ENCODE peak calls at places on chromosomes 11 and 22, in four cellular contexts. V is K562, Q is HepG2, N is GM12878. H is an unnamed sample.

GRCh38 chr11:10257478-10257877 is 36.5 kb downstream of the SBF2 start:
- DNase-seq in V (no peak), Q (no peak), N (no peak), H (no peak)

GRCh38 chr11:35157814-35158213 is 18.8 kb downstream of the CD44 start:
- DNase-seq in V (no peak), Q (no peak), N (no peak), H (no peak)

GRCh38 chr22:46547883-46548244 is 10.4 kb upstream of the CELSR1 start:
- DNase-seq in V (no peak), Q (peak; percentile 58), N (no peak), H (peak; percentile 80)

GRCh38 chr11:108788565-108789199 is 123.8 kb downstream of the DDX10 start:
- DNase-seq in V (no peak), Q (peak; percentile 25), N (no peak), H (peak; percentile 58)

GRCh38 chr22:19121631-19122142 is 525 bp downstream of the DGCR2 start:
- DNase-seq in V (peak; percentile 98), Q (no peak), N (no peak), H (peak; percentile 54)

GRCh38 chr11:1333860-1334259 is 24.4 kb upstream of the TOLLIP start:
- DNase-seq in V (no peak), Q (no peak), N (no peak), H (no peak)

GRCh38 chr11:60767388-60767811 is 10.7 kb downstream of the MS4A15 start:
- DNase-seq in V (peak; percentile 91), Q (no peak), N (no peak), H (peak; percentile 16)

GRCh38 chr22:28021116-28021997 is 102.3 kb upstream of the PITPNB start:
- DNase-seq in V (no peak), Q (no peak), N (no peak), H (no peak)

GRCh38 chr11:128463386-128463829 is 124.0 kb downstream of the ETS1 start:
- DNase-seq in V (no peak), Q (no peak), N (no peak), H (peak; percentile 49)

GRCh38 chr11:107563702-107564101 is 1.8 kb downstream of the ALKBH8 start:
- DNase-seq in V (peak; percentile 29), Q (peak; percentile 29), N (no peak), H (peak; percentile 69)

GRCh38 chr11:47593934-47594855 is at the start of gene C1QTNF4:
- DNase-seq in V (no peak), Q (no peak), N (no peak), H (no peak)

GRCh38 chr11:67356867-67357561 is 3.7 kb upstream of the POLD4 start:
- DNase-seq in V (peak; percentile 77), Q (peak; percentile 76), N (no peak), H (peak; percentile 71)

GRCh38 chr11:19985106-19985505 is 175.2 kb downstream of the DBX1 start:
- DNase-seq in V (no peak), Q (no peak), N (no peak), H (no peak)

GRCh38 chr11:41306435-41306834 is 153.0 kb downstream of the LRRC4C start:
- DNase-seq in V (no peak), Q (no peak), N (no peak), H (no peak)

GRCh38 chr11:8533332-8533731 is 60.7 kb downstream of the STK33 start:
- DNase-seq in V (no peak), Q (no peak), N (peak; percentile 86), H (no peak)

GRCh38 chr11:10493041-10493663 is 38.1 kb downstream of the AMPD3 start:
- DNase-seq in V (no peak), Q (no peak), N (no peak), H (no peak)

GRCh38 chr11:506238-506949 is 648 bp downstream of the RNH1 start:
- DNase-seq in V (peak; percentile 92), Q (peak; percentile 88), N (peak; percentile 83), H (peak; percentile 98)

GRCh38 chr11:73838443-73839122 is 38.1 kb downstream of the COA4 start:
- DNase-seq in V (no peak), Q (no peak), N (no peak), H (no peak)

GRCh38 chr11:72238040-72238450 is 5.9 kb downstream of the PHOX2A start:
- DNase-seq in V (peak; percentile 77), Q (peak; percentile 47), N (no peak), H (peak; percentile 51)

GRCh38 chr11:35953081-35953480 is 9.2 kb downstream of the LDLRAD3 start:
- DNase-seq in V (no peak), Q (no peak), N (no peak), H (peak; percentile 42)

GRCh38 chr11:113554531-113554930 is 79.3 kb upstream of the DRD2 start:
- DNase-seq in V (no peak), Q (no peak), N (no peak), H (no peak)

GRCh38 chr11:87589082-87589481 is 551.3 kb downstream of the TMEM135 start:
- DNase-seq in V (no peak), Q (no peak), N (no peak), H (no peak)

GRCh38 chr22:36055376-36056310 is 27.0 kb upstream of the RBFOX2 start:
- DNase-seq in V (no peak), Q (no peak), N (no peak), H (no peak)

GRCh38 chr22:41576877-41577276 is 12.8 kb downstream of the PMM1 start:
- DNase-seq in V (peak; percentile 69), Q (peak; percentile 82), N (no peak), H (peak; percentile 31)

GRCh38 chr11:110852925-110853324 is 140.7 kb upstream of the ARHGAP20 start:
- DNase-seq in V (no peak), Q (no peak), N (no peak), H (no peak)

GRCh38 chr22:45317551-45318167 is 7.9 kb downstream of the FAM118A start:
- DNase-seq in V (no peak), Q (no peak), N (no peak), H (peak; percentile 91)

GRCh38 chr11:101870510-101870909 is 44.3 kb upstream of the CEP126 start:
- DNase-seq in V (no peak), Q (no peak), N (no peak), H (peak; percentile 85)

GRCh38 chr11:35747638-35748037 is 85.1 kb downstream of the TRIM44 start:
- DNase-seq in V (no peak), Q (no peak), N (no peak), H (no peak)

GRCh38 chr11:103552086-103552485 is 442.9 kb downstream of the DYNC2H1 start:
- DNase-seq in V (no peak), Q (no peak), N (no peak), H (peak; percentile 63)

GRCh38 chr11:117026593-117027330 is 71.5 kb downstream of the SIK3 start:
- DNase-seq in V (no peak), Q (no peak), N (no peak), H (no peak)

GRCh38 chr11:12771875-12772274 is 97.7 kb downstream of the TEAD1 start:
- DNase-seq in V (no peak), Q (no peak), N (no peak), H (no peak)

GRCh38 chr11:90756617-90757016 is 533.8 kb upstream of the CHORDC1 start:
- DNase-seq in V (no peak), Q (no peak), N (no peak), H (peak; percentile 1)

GRCh38 chr22:36027960-36028645 is 521 bp downstream of the RBFOX2 start:
- DNase-seq in V (peak; percentile 73), Q (no peak), N (no peak), H (peak; percentile 46)

GRCh38 chr11:31610544-31610943 is 101.0 kb downstream of the ELP4 start:
- DNase-seq in V (no peak), Q (no peak), N (no peak), H (no peak)

GRCh38 chr11:66720223-66720898 is 8.7 kb downstream of the SPTBN2 start:
- DNase-seq in V (peak; percentile 45), Q (peak; percentile 83), N (no peak), H (peak; percentile 38)

GRCh38 chr11:36211735-36212430 is 77.3 kb downstream of the COMMD9 start:
- DNase-seq in V (no peak), Q (no peak), N (no peak), H (no peak)

GRCh38 chr11:85647604-85648299 is at the start of gene TMEM126A:
- DNase-seq in V (peak; percentile 71), Q (peak; percentile 86), N (peak; percentile 64), H (peak; percentile 87)

GRCh38 chr11:70338594-70338993 is 59.7 kb upstream of the CTTN start:
- DNase-seq in V (no peak), Q (no peak), N (no peak), H (no peak)
- H3K36me3 ChIP-seq in V (peaks cover 84% of the 10 kb centered on the region), Q (peaks cover 30% of the 10 kb centered on the region), N (peaks cover 35% of the 10 kb centered on the region), H (peaks cover 24% of the 10 kb centered on the region)

DNA sequence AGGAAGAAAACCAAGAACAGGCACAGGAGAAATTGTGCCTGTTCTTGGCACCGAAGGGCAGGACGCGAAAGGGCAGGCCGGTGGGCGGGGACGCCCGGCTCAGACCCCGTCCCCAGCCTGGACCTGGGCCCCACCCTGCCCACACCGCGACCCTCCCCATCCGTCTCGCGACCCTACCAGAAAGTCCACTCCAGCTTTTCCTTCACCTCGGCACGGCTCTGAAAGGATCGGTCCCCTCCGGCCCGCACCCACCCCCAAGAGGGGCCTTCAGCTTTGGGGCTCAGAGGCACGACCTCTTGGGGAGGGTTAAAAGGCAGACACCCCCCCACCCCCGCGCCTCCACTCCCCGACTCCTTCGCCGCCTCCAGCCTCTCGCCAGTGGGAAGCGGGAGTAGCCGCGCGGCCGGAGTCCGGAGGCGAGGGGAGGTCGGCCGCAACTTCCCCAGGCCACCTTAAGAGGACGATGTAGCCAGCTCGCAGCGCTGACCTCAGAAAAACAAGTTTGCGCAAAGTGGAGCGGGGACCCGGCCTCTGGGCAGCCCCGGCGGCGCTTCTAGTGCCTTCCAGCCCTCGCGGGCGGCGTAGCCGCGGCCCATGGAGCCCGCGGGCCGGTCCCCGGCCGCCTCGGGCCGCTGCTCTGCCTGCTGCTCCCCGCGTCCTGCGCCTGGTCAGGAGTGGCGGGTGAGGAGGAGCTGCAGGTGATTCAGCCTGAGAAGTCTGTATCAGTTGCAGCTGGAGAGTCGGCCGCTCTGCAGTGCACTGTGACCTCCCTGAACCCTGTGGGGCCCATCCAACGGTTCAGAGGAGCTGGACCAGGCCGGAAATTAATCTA is 4.3 kb downstream of the SEC14L6 start:
- DNase-seq in V (peak; percentile 32), Q (no peak), N (no peak), H (no peak)
- TF ChIP-seq MYC in V (no peak), Q (no peak), N (no peak), H (no peak)

DNA sequence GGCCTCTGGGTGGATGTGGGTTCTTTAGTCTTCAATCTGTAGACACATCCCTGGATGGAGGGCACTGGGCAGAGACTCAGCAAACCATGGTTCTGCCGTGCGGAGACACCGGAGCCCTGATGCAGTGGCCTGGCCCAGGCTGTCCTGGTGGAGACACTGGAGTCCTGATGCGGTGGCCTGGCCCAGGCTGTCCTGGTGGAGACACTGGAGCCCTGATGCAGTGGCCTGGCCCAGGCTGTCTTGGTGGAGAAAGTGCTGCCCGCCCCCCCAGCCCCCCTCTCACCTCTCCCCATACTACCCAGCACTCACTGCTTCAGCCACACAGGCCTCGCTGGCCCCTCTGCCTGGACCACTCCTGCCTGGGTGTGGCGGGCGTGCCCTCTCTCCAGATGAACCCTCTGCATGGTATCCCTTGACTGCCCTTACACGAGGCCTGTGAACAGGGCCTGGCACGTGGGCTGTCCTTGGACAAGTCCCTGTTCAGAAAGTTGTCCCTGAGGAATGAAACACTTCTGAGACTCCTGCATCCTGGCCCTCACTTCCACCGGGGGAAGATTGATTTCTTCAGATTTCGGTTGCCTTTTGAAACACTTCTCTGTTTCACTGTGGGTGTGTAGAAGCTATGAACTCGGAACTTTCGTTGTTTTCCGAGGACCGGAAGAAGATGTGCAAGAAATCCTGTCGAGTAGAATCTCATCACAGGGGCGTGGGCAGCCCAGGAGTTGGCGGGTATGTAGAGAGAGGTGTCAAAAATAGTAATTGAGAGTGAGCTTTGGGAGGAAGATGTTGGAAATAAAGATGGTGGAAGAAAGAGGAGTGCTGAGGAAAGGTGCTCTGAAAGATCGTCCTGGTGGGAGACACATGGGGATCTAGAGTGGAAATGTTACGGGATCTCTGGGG is 26.3 kb downstream of the IGHMBP2 start:
- DNase-seq in V (no peak), Q (no peak), N (no peak), H (no peak)
- TF ChIP-seq EZH2 in V (no peak), Q (no peak), N (no peak), H (no peak)

GRCh38 chr22:39073941-39074340 is 3.1 kb upstream of the APOBEC3G start:
- DNase-seq in V (no peak), Q (no peak), N (no peak), H (no peak)
- H3K36me3 ChIP-seq in V (no peaks in the 10 kb centered on the region), Q (no peaks in the 10 kb centered on the region), N (no peaks in the 10 kb centered on the region), H (no peaks in the 10 kb centered on the region)